ENCODE peak calls at places on chromosomes 13 and 19, in four cellular contexts. One of them, this sample, is unnamed.

GRCh38 chr13:49908637-49909036 is 27.5 kb downstream of the SPRYD7 start:
- DNase-seq in GM12891: no peak
- DNase-seq in transverse colon: no peak
- DNase-seq in GM23338: peak
- DNase-seq in this sample: no peak

GRCh38 chr19:36009220-36009619 is 607 bp upstream of the SYNE4 start:
- DNase-seq in transverse colon: peak
- DNase-seq in GM23338: peak
- DNase-seq in GM12891: peak
- DNase-seq in this sample: peak

GRCh38 chr19:15263361-15263985 is 31.2 kb upstream of the EPHX3 start:
- DNase-seq in GM12891: no peak
- DNase-seq in GM23338: no peak
- DNase-seq in transverse colon: no peak
- DNase-seq in this sample: no peak

GRCh38 chr13:32019612-32020233 is 11.9 kb upstream of the FRY start:
- DNase-seq in GM12891: peak
- DNase-seq in GM23338: peak
- DNase-seq in transverse colon: peak
- DNase-seq in this sample: no peak

GRCh38 chr19:16527334-16527935 is 14.8 kb downstream of the CHERP start:
- DNase-seq in GM12891: no peak
- DNase-seq in GM23338: no peak
- DNase-seq in transverse colon: no peak
- DNase-seq in this sample: no peak

GRCh38 chr19:10252707-10253106 is 693 bp downstream of the MRPL4 start:
- DNase-seq in GM12891: no peak
- DNase-seq in transverse colon: no peak
- DNase-seq in GM23338: no peak
- DNase-seq in this sample: no peak

GRCh38 chr19:4831351-4832340 is at the start of gene TICAM1:
- DNase-seq in GM23338: peak
- DNase-seq in transverse colon: peak
- DNase-seq in GM12891: peak
- DNase-seq in this sample: peak

GRCh38 chr19:35026418-35026817 is 3.9 kb upstream of the SCN1B start:
- DNase-seq in GM23338: no peak
- DNase-seq in transverse colon: no peak
- DNase-seq in GM12891: no peak
- DNase-seq in this sample: no peak

GRCh38 chr19:50334741-50335421 is 5.7 kb upstream of the KCNC3 start:
- DNase-seq in GM12891: no peak
- DNase-seq in GM23338: no peak
- DNase-seq in transverse colon: no peak
- DNase-seq in this sample: no peak

GRCh38 chr13:44583126-44583525 is 7.0 kb upstream of the TSC22D1 start:
- DNase-seq in GM23338: no peak
- DNase-seq in transverse colon: no peak
- DNase-seq in GM12891: no peak
- DNase-seq in this sample: no peak

GRCh38 chr19:10237702-10238101 is 6.6 kb upstream of the S1PR2 start:
- DNase-seq in transverse colon: no peak
- DNase-seq in GM23338: no peak
- DNase-seq in GM12891: no peak
- DNase-seq in this sample: no peak

GRCh38 chr19:52520013-52520412 is 7.5 kb upstream of the ZNF808 start:
- DNase-seq in GM12891: no peak
- DNase-seq in GM23338: peak
- DNase-seq in transverse colon: no peak
- DNase-seq in this sample: no peak

GRCh38 chr13:61880576-61881283 is 465.1 kb upstream of the PCDH20 start:
- DNase-seq in GM23338: peak
- DNase-seq in GM12891: peak
- DNase-seq in transverse colon: no peak
- DNase-seq in this sample: no peak

GRCh38 chr19:55080121-55080914 is 4.6 kb downstream of the EPS8L1 start:
- DNase-seq in transverse colon: peak
- DNase-seq in GM23338: peak
- DNase-seq in GM12891: no peak
- DNase-seq in this sample: no peak

GRCh38 chr19:38815059-38816001 is 2.6 kb upstream of the LGALS4 start:
- DNase-seq in transverse colon: peak
- DNase-seq in GM23338: peak
- DNase-seq in GM12891: no peak
- DNase-seq in this sample: no peak

GRCh38 chr13:24202215-24202614 is 41.7 kb downstream of the SPATA13 start:
- DNase-seq in GM12891: no peak
- DNase-seq in transverse colon: peak
- DNase-seq in GM23338: no peak
- DNase-seq in this sample: no peak

GRCh38 chr19:48554385-48555091 is 2.6 kb downstream of the SULT2B1 start:
- DNase-seq in GM23338: peak
- DNase-seq in transverse colon: no peak
- DNase-seq in GM12891: no peak
- DNase-seq in this sample: no peak

GRCh38 chr19:4866595-4867424 is 657 bp downstream of the PLIN3 start:
- DNase-seq in GM12891: no peak
- DNase-seq in GM23338: peak
- DNase-seq in transverse colon: peak
- DNase-seq in this sample: peak

GRCh38 chr19:1825909-1826556 is 14.0 kb upstream of the ATP8B3 start:
- DNase-seq in GM12891: peak
- DNase-seq in GM23338: peak
- DNase-seq in transverse colon: peak
- DNase-seq in this sample: no peak

GRCh38 chr19:55368701-55369563 is 1.3 kb downstream of the IL11 start:
- DNase-seq in GM12891: no peak
- DNase-seq in transverse colon: no peak
- DNase-seq in GM23338: peak
- DNase-seq in this sample: no peak

GRCh38 chr19:32767951-32768679 is 48.5 kb downstream of the TDRD12 start:
- DNase-seq in GM23338: no peak
- DNase-seq in GM12891: no peak
- DNase-seq in transverse colon: no peak
- DNase-seq in this sample: no peak

GRCh38 chr19:51026554-51026831 is at the start of gene KLK11:
- DNase-seq in GM23338: no peak
- DNase-seq in transverse colon: no peak
- DNase-seq in GM12891: no peak
- DNase-seq in this sample: no peak

GRCh38 chr13:113947321-113948033 is 26.4 kb downstream of the C13orf46 start:
- DNase-seq in GM12891: no peak
- DNase-seq in transverse colon: peak
- DNase-seq in GM23338: peak
- DNase-seq in this sample: peak

GRCh38 chr13:23572836-23573235 is 2.6 kb downstream of the TNFRSF19 start:
- DNase-seq in GM12891: no peak
- DNase-seq in GM23338: no peak
- DNase-seq in transverse colon: no peak
- DNase-seq in this sample: no peak

GRCh38 chr19:56191115-56191514 is 6.5 kb downstream of the ZSCAN5B start:
- DNase-seq in transverse colon: no peak
- DNase-seq in GM23338: peak
- DNase-seq in GM12891: no peak
- DNase-seq in this sample: no peak

GRCh38 chr13:58594978-58595600 is 963.5 kb downstream of the PCDH17 start:
- DNase-seq in GM12891: no peak
- DNase-seq in GM23338: no peak
- DNase-seq in transverse colon: no peak
- DNase-seq in this sample: no peak
- TF ChIP-seq POLR2AphosphoS5 in GM12891: no peak
- TF ChIP-seq POLR2AphosphoS5 in GM23338: no peak
- TF ChIP-seq POLR2AphosphoS5 in transverse colon: no peak
- TF ChIP-seq POLR2AphosphoS5 in this sample: no peak

GRCh38 chr19:18282021-18282787 is 782 bp upstream of the JUND start:
- DNase-seq in GM12891: no peak
- DNase-seq in GM23338: no peak
- DNase-seq in transverse colon: no peak
- DNase-seq in this sample: peak
- TF ChIP-seq POLR2AphosphoS5 in GM12891: peak
- TF ChIP-seq POLR2AphosphoS5 in GM23338: no peak
- TF ChIP-seq POLR2AphosphoS5 in transverse colon: peak
- TF ChIP-seq POLR2AphosphoS5 in this sample: peak

GRCh38 chr19:47507031-47507430 is 7.8 kb downstream of the NAPA start:
- DNase-seq in GM23338: no peak
- DNase-seq in GM12891: no peak
- DNase-seq in transverse colon: no peak
- DNase-seq in this sample: no peak
- TF ChIP-seq POLR2AphosphoS5 in GM23338: no peak
- TF ChIP-seq POLR2AphosphoS5 in GM12891: no peak
- TF ChIP-seq POLR2AphosphoS5 in transverse colon: no peak
- TF ChIP-seq POLR2AphosphoS5 in this sample: no peak

GRCh38 chr19:18429717-18430416 is 8.1 kb downstream of the ISYNA1 start:
- DNase-seq in transverse colon: no peak
- DNase-seq in GM23338: no peak
- DNase-seq in GM12891: no peak
- DNase-seq in this sample: no peak
- TF ChIP-seq POLR2AphosphoS5 in transverse colon: no peak
- TF ChIP-seq POLR2AphosphoS5 in GM23338: no peak
- TF ChIP-seq POLR2AphosphoS5 in GM12891: no peak
- TF ChIP-seq POLR2AphosphoS5 in this sample: no peak

GRCh38 chr13:46389985-46390384 is 2.9 kb upstream of the RUBCNL start:
- DNase-seq in transverse colon: peak
- DNase-seq in GM12891: no peak
- DNase-seq in GM23338: no peak
- DNase-seq in this sample: no peak
- TF ChIP-seq POLR2AphosphoS5 in transverse colon: no peak
- TF ChIP-seq POLR2AphosphoS5 in GM12891: peak
- TF ChIP-seq POLR2AphosphoS5 in GM23338: no peak
- TF ChIP-seq POLR2AphosphoS5 in this sample: no peak

GRCh38 chr13:51231456-51231855 is 9.3 kb downstream of the FAM124A start:
- DNase-seq in GM23338: no peak
- DNase-seq in transverse colon: no peak
- DNase-seq in GM12891: no peak
- DNase-seq in this sample: no peak

GRCh38 chr13:51229141-51229540 is 6.9 kb downstream of the FAM124A start:
- DNase-seq in GM23338: no peak
- DNase-seq in GM12891: no peak
- DNase-seq in transverse colon: no peak
- DNase-seq in this sample: no peak

GRCh38 chr13:51233117-51233826 is 11.1 kb downstream of the FAM124A start:
- DNase-seq in GM23338: no peak
- DNase-seq in GM12891: no peak
- DNase-seq in transverse colon: no peak
- DNase-seq in this sample: no peak

GRCh38 chr13:51229731-51230130 is 7.5 kb downstream of the FAM124A start:
- DNase-seq in transverse colon: no peak
- DNase-seq in GM12891: no peak
- DNase-seq in GM23338: no peak
- DNase-seq in this sample: no peak

GRCh38 chr13:51230473-51231105 is 8.4 kb downstream of the FAM124A start:
- DNase-seq in transverse colon: peak
- DNase-seq in GM12891: no peak
- DNase-seq in GM23338: peak
- DNase-seq in this sample: no peak
- TF ChIP-seq POLR2AphosphoS5 in transverse colon: peak
- TF ChIP-seq POLR2AphosphoS5 in GM12891: no peak
- TF ChIP-seq POLR2AphosphoS5 in GM23338: no peak
- TF ChIP-seq POLR2AphosphoS5 in this sample: no peak

GRCh38 chr19:18389095-18389735 is 3.3 kb downstream of the GDF15 start:
- DNase-seq in GM12891: no peak
- DNase-seq in GM23338: no peak
- DNase-seq in transverse colon: no peak
- DNase-seq in this sample: no peak
- TF ChIP-seq POLR2AphosphoS5 in GM12891: no peak
- TF ChIP-seq POLR2AphosphoS5 in GM23338: no peak
- TF ChIP-seq POLR2AphosphoS5 in transverse colon: no peak
- TF ChIP-seq POLR2AphosphoS5 in this sample: no peak